ENCODE peak calls at places on chromosomes 7 and 10, in ten cellular contexts. One of them, this sample, is unnamed.

GRCh38 chr7:153951207-153951725 is 100.9 kb upstream of the DPP6 start:
- DNase-seq in sigmoid colon: no peak
- DNase-seq in CD4-positive, alpha-beta memory T cell: no peak
- DNase-seq in NCI-H1417: no peak
- DNase-seq in activated CD4-positive, alpha-beta T cell treated with anti-CD3 and anti-CD28 coated beads for 36 hours: no peak
- DNase-seq in IMR-90: no peak
- DNase-seq in heart left ventricle: no peak
- DNase-seq in glutamatergic neuron: no peak
- DNase-seq in neural progenitor cell: no peak
- DNase-seq in C1 segment of cervical spinal cord: no peak
- DNase-seq in this sample: no peak

GRCh38 chr10:63515002-63515763 is 6.0 kb upstream of the REEP3 start:
- DNase-seq in neural progenitor cell: peak; percentile 37
- DNase-seq in glutamatergic neuron: no peak
- DNase-seq in activated CD4-positive, alpha-beta T cell treated with anti-CD3 and anti-CD28 coated beads for 36 hours: peak; percentile 37
- DNase-seq in heart left ventricle: no peak
- DNase-seq in IMR-90: peak; percentile 33
- DNase-seq in CD4-positive, alpha-beta memory T cell: peak; percentile 19
- DNase-seq in NCI-H1417: no peak
- DNase-seq in C1 segment of cervical spinal cord: no peak
- DNase-seq in sigmoid colon: no peak
- DNase-seq in this sample: peak; percentile 24

GRCh38 chr10:71748671-71749191 is 24.6 kb downstream of the VSIR start:
- DNase-seq in activated CD4-positive, alpha-beta T cell treated with anti-CD3 and anti-CD28 coated beads for 36 hours: peak; percentile 90
- DNase-seq in C1 segment of cervical spinal cord: no peak
- DNase-seq in CD4-positive, alpha-beta memory T cell: peak; percentile 86
- DNase-seq in NCI-H1417: no peak
- DNase-seq in sigmoid colon: peak; percentile 86
- DNase-seq in neural progenitor cell: no peak
- DNase-seq in IMR-90: no peak
- DNase-seq in glutamatergic neuron: no peak
- DNase-seq in heart left ventricle: peak; percentile 91
- DNase-seq in this sample: peak; percentile 84

GRCh38 chr10:120606051-120606764 is 149.2 kb downstream of the PLPP4 start:
- DNase-seq in heart left ventricle: no peak
- DNase-seq in neural progenitor cell: no peak
- DNase-seq in glutamatergic neuron: no peak
- DNase-seq in IMR-90: no peak
- DNase-seq in activated CD4-positive, alpha-beta T cell treated with anti-CD3 and anti-CD28 coated beads for 36 hours: no peak
- DNase-seq in CD4-positive, alpha-beta memory T cell: no peak
- DNase-seq in C1 segment of cervical spinal cord: no peak
- DNase-seq in NCI-H1417: no peak
- DNase-seq in sigmoid colon: no peak
- DNase-seq in this sample: no peak

GRCh38 chr7:73811760-73812168 is 19.0 kb upstream of the CLDN4 start:
- DNase-seq in activated CD4-positive, alpha-beta T cell treated with anti-CD3 and anti-CD28 coated beads for 36 hours: peak; percentile 79
- DNase-seq in neural progenitor cell: peak; percentile 81
- DNase-seq in heart left ventricle: peak; percentile 85
- DNase-seq in IMR-90: peak; percentile 41
- DNase-seq in CD4-positive, alpha-beta memory T cell: peak; percentile 30
- DNase-seq in glutamatergic neuron: peak; percentile 82
- DNase-seq in NCI-H1417: no peak
- DNase-seq in C1 segment of cervical spinal cord: peak; percentile 3
- DNase-seq in sigmoid colon: peak; percentile 82
- DNase-seq in this sample: peak; percentile 72

GRCh38 chr10:3008518-3009195 is 58.7 kb upstream of the PFKP start:
- DNase-seq in sigmoid colon: no peak
- DNase-seq in activated CD4-positive, alpha-beta T cell treated with anti-CD3 and anti-CD28 coated beads for 36 hours: no peak
- DNase-seq in IMR-90: peak; percentile 51
- DNase-seq in glutamatergic neuron: no peak
- DNase-seq in heart left ventricle: no peak
- DNase-seq in C1 segment of cervical spinal cord: no peak
- DNase-seq in CD4-positive, alpha-beta memory T cell: no peak
- DNase-seq in NCI-H1417: no peak
- DNase-seq in neural progenitor cell: no peak
- DNase-seq in this sample: no peak

GRCh38 chr7:154332776-154333175 is 280.6 kb downstream of the DPP6 start:
- DNase-seq in NCI-H1417: no peak
- DNase-seq in sigmoid colon: no peak
- DNase-seq in IMR-90: no peak
- DNase-seq in C1 segment of cervical spinal cord: no peak
- DNase-seq in activated CD4-positive, alpha-beta T cell treated with anti-CD3 and anti-CD28 coated beads for 36 hours: no peak
- DNase-seq in neural progenitor cell: no peak
- DNase-seq in glutamatergic neuron: no peak
- DNase-seq in heart left ventricle: no peak
- DNase-seq in CD4-positive, alpha-beta memory T cell: no peak
- DNase-seq in this sample: no peak

GRCh38 chr7:148153611-148154010 is 437.0 kb upstream of the C7orf33 start:
- DNase-seq in heart left ventricle: peak; percentile 81
- DNase-seq in NCI-H1417: no peak
- DNase-seq in activated CD4-positive, alpha-beta T cell treated with anti-CD3 and anti-CD28 coated beads for 36 hours: no peak
- DNase-seq in neural progenitor cell: no peak
- DNase-seq in sigmoid colon: no peak
- DNase-seq in IMR-90: no peak
- DNase-seq in CD4-positive, alpha-beta memory T cell: no peak
- DNase-seq in glutamatergic neuron: no peak
- DNase-seq in C1 segment of cervical spinal cord: no peak
- DNase-seq in this sample: no peak

GRCh38 chr10:124874-125273 is 10.4 kb upstream of the ZMYND11 start:
- DNase-seq in heart left ventricle: no peak
- DNase-seq in neural progenitor cell: no peak
- DNase-seq in activated CD4-positive, alpha-beta T cell treated with anti-CD3 and anti-CD28 coated beads for 36 hours: no peak
- DNase-seq in C1 segment of cervical spinal cord: no peak
- DNase-seq in CD4-positive, alpha-beta memory T cell: no peak
- DNase-seq in NCI-H1417: no peak
- DNase-seq in sigmoid colon: no peak
- DNase-seq in glutamatergic neuron: no peak
- DNase-seq in IMR-90: no peak
- DNase-seq in this sample: no peak

GRCh38 chr7:74240482-74240881 is 13.7 kb downstream of the RFC2 start:
- DNase-seq in activated CD4-positive, alpha-beta T cell treated with anti-CD3 and anti-CD28 coated beads for 36 hours: no peak
- DNase-seq in CD4-positive, alpha-beta memory T cell: no peak
- DNase-seq in IMR-90: no peak
- DNase-seq in glutamatergic neuron: no peak
- DNase-seq in neural progenitor cell: no peak
- DNase-seq in heart left ventricle: no peak
- DNase-seq in sigmoid colon: no peak
- DNase-seq in C1 segment of cervical spinal cord: no peak
- DNase-seq in NCI-H1417: no peak
- DNase-seq in this sample: no peak

GRCh38 chr10:1290071-1290471 is 233.9 kb downstream of the WDR37 start:
- DNase-seq in sigmoid colon: no peak
- DNase-seq in activated CD4-positive, alpha-beta T cell treated with anti-CD3 and anti-CD28 coated beads for 36 hours: no peak
- DNase-seq in IMR-90: no peak
- DNase-seq in C1 segment of cervical spinal cord: no peak
- DNase-seq in heart left ventricle: no peak
- DNase-seq in NCI-H1417: no peak
- DNase-seq in neural progenitor cell: no peak
- DNase-seq in glutamatergic neuron: no peak
- DNase-seq in CD4-positive, alpha-beta memory T cell: no peak
- DNase-seq in this sample: no peak

GRCh38 chr10:11210211-11210922 is 192.7 kb downstream of the CELF2 start:
- DNase-seq in CD4-positive, alpha-beta memory T cell: no peak
- DNase-seq in sigmoid colon: no peak
- DNase-seq in heart left ventricle: no peak
- DNase-seq in C1 segment of cervical spinal cord: no peak
- DNase-seq in glutamatergic neuron: no peak
- DNase-seq in neural progenitor cell: no peak
- DNase-seq in activated CD4-positive, alpha-beta T cell treated with anti-CD3 and anti-CD28 coated beads for 36 hours: peak; percentile 47
- DNase-seq in IMR-90: no peak
- DNase-seq in NCI-H1417: no peak
- DNase-seq in this sample: peak; percentile 39

GRCh38 chr10:61733358-61733940 is 70.7 kb downstream of the CABCOCO1 start:
- DNase-seq in CD4-positive, alpha-beta memory T cell: peak; percentile 8
- DNase-seq in activated CD4-positive, alpha-beta T cell treated with anti-CD3 and anti-CD28 coated beads for 36 hours: peak; percentile 19
- DNase-seq in C1 segment of cervical spinal cord: no peak
- DNase-seq in NCI-H1417: peak; percentile 3
- DNase-seq in IMR-90: peak; percentile 64
- DNase-seq in neural progenitor cell: peak; percentile 61
- DNase-seq in heart left ventricle: no peak
- DNase-seq in sigmoid colon: no peak
- DNase-seq in glutamatergic neuron: no peak
- DNase-seq in this sample: peak; percentile 6

GRCh38 chr7:27196287-27196739 is 3.6 kb downstream of the HOXA13 start:
- DNase-seq in glutamatergic neuron: peak; percentile 89
- DNase-seq in NCI-H1417: peak; percentile 64
- DNase-seq in sigmoid colon: peak; percentile 94
- DNase-seq in activated CD4-positive, alpha-beta T cell treated with anti-CD3 and anti-CD28 coated beads for 36 hours: peak; percentile 92
- DNase-seq in neural progenitor cell: peak; percentile 84
- DNase-seq in IMR-90: peak; percentile 71
- DNase-seq in CD4-positive, alpha-beta memory T cell: peak; percentile 75
- DNase-seq in heart left ventricle: no peak
- DNase-seq in C1 segment of cervical spinal cord: peak; percentile 57
- DNase-seq in this sample: peak; percentile 89